ENCODE peak calls at places on chromosomes 1 and 21, in seven cellular contexts. Q, I, J, A, V, K and G are unnamed samples. For H3K4me1, the result is how much of the 10 kb centered on the place peaks cover.

GRCh38 chr1:204888294-204888693 is 17.6 kb downstream of the NFASC start:
- DNase-seq in Q (no peak), I (no peak), J (no peak), A (no peak), V (no peak), K (no peak), G (no peak)

GRCh38 chr1:41902125-41902524 is 16.6 kb downstream of the HIVEP3 start:
- DNase-seq in Q (no peak), I (peak), J (peak), A (peak), V (no peak), K (no peak), G (no peak)

GRCh38 chr1:47709302-47710074 is 271.6 kb downstream of the FOXD2 start:
- DNase-seq in Q (no peak), I (no peak), J (peak), A (peak), V (no peak), K (peak), G (no peak)

GRCh38 chr1:108643492-108644333 is 17.2 kb downstream of the HENMT1 start:
- DNase-seq in Q (no peak), I (peak), J (peak), A (peak), V (peak), K (peak), G (no peak)

GRCh38 chr1:225448146-225448805 is 20.4 kb upstream of the LBR start:
- DNase-seq in Q (no peak), I (no peak), J (no peak), A (no peak), V (no peak), K (no peak), G (no peak)

GRCh38 chr21:31193761-31194160 is 150.3 kb downstream of the TIAM1 start:
- DNase-seq in Q (no peak), I (no peak), J (no peak), A (no peak), V (no peak), K (no peak), G (no peak)

GRCh38 chr1:87963566-87963965 is 634.9 kb downstream of the LMO4 start:
- DNase-seq in Q (no peak), I (peak), J (no peak), A (no peak), V (no peak), K (no peak), G (no peak)

GRCh38 chr21:42495765-42496119 is 282 bp downstream of the RSPH1 start:
- DNase-seq in Q (no peak), I (peak), J (no peak), A (no peak), V (no peak), K (no peak), G (no peak)

GRCh38 chr21:32352556-32352955 is 40.3 kb downstream of the URB1 start:
- DNase-seq in Q (no peak), I (no peak), J (no peak), A (no peak), V (no peak), K (no peak), G (no peak)
- H3K27ac ChIP-seq in Q (no peak), I (no peak), J (no peak), A (no peak), V (no peak), K (no peak), G (no peak)

DNA sequence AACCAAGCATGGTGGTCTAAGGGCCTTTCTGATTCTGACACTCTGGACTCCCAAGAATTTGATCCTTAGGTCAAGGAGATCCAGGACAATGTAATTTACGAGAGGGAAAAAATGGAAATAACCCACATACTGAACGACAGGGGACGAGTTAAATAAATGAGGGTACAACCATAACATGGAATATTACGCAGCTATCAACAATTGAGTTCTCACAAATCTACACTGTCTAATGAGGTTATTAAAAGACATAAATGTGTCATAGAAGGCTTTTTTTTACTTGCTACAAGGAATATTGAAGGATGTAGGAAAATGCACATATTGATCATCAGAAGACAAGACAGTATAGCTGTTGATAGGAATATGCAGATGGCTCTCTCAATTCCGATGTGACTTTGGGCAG is 23.8 kb downstream of the SDC3 start:
- DNase-seq in Q (no peak), I (no peak), J (no peak), A (no peak), V (no peak), K (no peak), G (no peak)
- H3K4me1 ChIP-seq in Q (under half), I (under half), J (under half), A (under half), V (under half), K (under half), G (under half)

GRCh38 chr1:228161381-228161780 is 4.2 kb upstream of the IBA57 start:
- DNase-seq in Q (no peak), I (no peak), J (peak), A (no peak), V (no peak), K (no peak), G (peak)
- H3K27ac ChIP-seq in Q (peak), I (no peak), J (no peak), A (no peak), V (no peak), K (no peak), G (peak)

DNA sequence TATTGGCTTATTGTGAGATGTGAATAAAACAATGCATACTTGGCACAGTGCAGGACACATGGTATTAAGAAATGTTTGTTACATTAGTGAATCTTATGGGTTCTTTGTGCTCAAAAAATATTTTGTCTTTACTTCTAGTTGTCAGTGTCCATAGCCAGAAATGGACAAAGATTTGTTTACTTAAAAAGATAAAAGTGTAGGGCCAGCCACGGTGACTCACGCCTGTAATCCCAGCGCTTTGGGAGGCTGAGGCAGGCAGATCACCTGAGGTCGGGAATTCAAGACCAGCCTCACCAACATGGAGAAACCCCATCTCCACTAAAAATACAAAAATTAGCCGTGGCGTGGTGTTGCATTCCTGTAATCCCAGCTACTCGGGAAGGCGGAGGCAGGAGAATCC is 654.6 kb upstream of the NEGR1 start:
- DNase-seq in Q (no peak), I (no peak), J (no peak), A (no peak), V (no peak), K (no peak), G (no peak)
- H3K4me1 ChIP-seq in Q (under half), I (under half), J (under half), A (under half), V (under half), K (under half), G (under half)

DNA sequence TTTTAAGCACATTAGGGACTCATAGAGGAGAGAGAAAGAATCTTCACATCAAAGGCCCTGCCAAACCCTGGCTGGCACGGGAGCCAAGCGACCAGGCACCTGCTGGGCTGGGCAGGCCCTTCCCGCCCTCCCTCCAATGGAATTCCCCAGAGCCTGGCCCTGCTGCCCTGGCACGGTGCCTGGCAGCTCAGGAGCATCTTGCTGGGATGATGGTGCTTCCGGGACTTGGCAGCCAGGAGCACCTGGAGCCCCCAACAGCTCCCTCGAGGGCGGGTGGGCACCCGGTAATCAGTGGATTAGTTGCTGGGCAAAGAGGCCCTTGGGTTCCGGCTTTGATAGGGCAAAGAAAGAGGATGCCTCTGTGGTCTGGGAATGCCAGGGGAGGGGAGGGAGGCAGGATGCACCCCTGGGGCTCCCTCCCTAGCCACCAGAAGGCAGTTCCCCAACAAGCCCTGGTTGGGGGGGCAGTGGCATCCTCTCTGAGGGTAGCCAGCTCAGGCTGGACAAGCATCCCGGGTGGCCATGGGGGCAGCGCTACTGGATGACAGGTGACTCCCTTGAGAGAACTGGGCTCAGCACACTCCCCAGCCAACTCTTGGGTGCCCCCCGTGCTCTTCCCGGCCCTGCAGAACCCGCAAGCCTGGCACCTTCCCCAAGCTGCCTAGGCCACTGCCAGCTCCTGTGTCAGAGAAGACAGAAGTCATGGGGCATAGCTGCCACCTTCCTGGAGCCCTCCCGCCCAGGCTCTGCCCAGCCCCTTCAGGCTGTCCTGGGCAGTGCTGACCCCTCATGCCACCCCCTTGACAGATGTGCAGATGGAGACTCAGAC is 26.4 kb downstream of the KRTAP10-1 start:
- DNase-seq in Q (no peak), I (no peak), J (no peak), A (no peak), V (no peak), K (no peak), G (peak)
- H3K27ac ChIP-seq in Q (no peak), I (no peak), J (no peak), A (no peak), V (no peak), K (no peak), G (no peak)

DNA sequence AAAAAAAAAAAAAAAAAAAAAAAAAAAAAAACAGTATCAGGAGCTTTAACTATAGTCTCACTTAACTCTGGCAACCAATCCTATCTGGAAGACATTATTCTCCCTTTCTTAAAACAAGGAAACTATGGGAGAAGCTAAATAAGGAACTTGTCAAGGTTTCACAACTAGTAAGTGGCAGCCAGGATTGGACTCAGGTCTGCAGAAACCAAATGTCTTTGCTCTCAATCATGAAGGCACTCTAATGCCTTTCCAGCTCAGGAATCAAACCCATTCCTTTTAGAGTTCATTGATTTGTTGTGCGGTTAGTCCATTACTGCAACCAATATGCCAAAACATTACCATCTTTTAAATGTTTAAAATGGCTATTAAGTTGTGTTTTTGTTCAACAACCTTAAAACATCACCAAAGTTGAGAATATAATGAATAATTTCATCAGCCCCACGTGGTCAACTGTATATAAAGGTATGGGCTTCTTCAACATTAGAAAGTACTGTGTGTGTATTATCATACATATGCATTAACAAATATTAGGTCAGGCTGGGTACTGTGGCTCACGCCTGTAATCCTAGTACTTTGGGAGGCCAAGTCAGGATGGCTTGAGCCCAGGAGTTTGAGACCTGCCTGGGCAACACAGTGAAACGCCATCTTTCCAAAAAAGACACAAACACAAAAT is 1.5 kb downstream of the EPRS1 start:
- DNase-seq in Q (no peak), I (no peak), J (no peak), A (no peak), V (no peak), K (no peak), G (no peak)
- H3K4me1 ChIP-seq in Q (under half), I (under half), J (under half), A (under half), V (under half), K (under half), G (under half)

GRCh38 chr1:154327466-154328317 is 2.4 kb downstream of the ATP8B2 start:
- DNase-seq in Q (no peak), I (no peak), J (peak), A (peak), V (no peak), K (no peak), G (no peak)

GRCh38 chr1:154324669-154325582 is at the start of gene ATP8B2:
- DNase-seq in Q (peak), I (peak), J (peak), A (peak), V (peak), K (peak), G (peak)

GRCh38 chr1:154325583-154326545 is 539 bp downstream of the ATP8B2 start:
- DNase-seq in Q (peak), I (peak), J (peak), A (peak), V (peak), K (peak), G (peak)

GRCh38 chr1:154328318-154329151 is 3.2 kb downstream of the ATP8B2 start:
- DNase-seq in Q (peak), I (peak), J (peak), A (peak), V (peak), K (no peak), G (peak)

GRCh38 chr1:154326546-154327465 is 1.5 kb downstream of the ATP8B2 start:
- DNase-seq in Q (peak), I (peak), J (peak), A (no peak), V (no peak), K (no peak), G (no peak)
- H3K27ac ChIP-seq in Q (peak), I (peak), J (peak), A (no peak), V (no peak), K (peak), G (peak)

GRCh38 chr1:119968068-119968492 is 71.8 kb upstream of the ADAM30 start:
- DNase-seq in Q (no peak), I (peak), J (peak), A (peak), V (peak), K (peak), G (peak)
- H3K4me1 ChIP-seq in Q (under half), I (under half), J (under half), A (under half), V (under half), K (under half), G (under half)

GRCh38 chr1:231701306-231701705 is 74.7 kb downstream of the DISC1 start:
- DNase-seq in Q (no peak), I (no peak), J (no peak), A (no peak), V (no peak), K (no peak), G (no peak)
- H3K27ac ChIP-seq in Q (no peak), I (no peak), J (no peak), A (no peak), V (no peak), K (no peak), G (no peak)

DNA sequence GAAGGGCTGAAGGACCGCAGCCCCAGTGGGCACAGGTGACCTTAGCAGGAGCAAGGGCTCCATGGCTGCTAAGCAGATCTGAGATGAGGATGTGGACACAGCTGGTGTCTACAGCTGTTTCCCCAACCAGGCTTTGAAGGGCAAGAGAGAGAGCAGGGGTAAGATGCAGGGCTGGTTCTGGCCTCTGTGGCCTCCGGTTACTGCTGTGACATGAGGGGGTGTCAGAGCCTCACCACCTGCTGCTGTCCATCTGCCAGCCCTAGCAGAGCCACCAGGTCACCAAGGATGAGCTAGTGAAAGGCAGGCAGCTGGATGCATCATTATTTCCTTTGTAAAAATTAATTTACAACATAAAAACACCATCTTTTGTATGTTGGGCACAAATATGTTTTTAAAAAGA is 33.4 kb downstream of the OBSCN start:
- DNase-seq in Q (no peak), I (no peak), J (no peak), A (no peak), V (no peak), K (no peak), G (no peak)
- H3K4me1 ChIP-seq in Q (under half), I (under half), J (under half), A (under half), V (under half), K (under half), G (under half)